ENCODE peak calls at places on chromosomes 5 and 9, in ten cellular contexts. W is uterus, U is stomach, N is SK-N-SH, T is left ventricle myocardium inferior, A is body of pancreas, O is GM23338, Z is psoas muscle, G is sigmoid colon, J is trophoblast cell. X is an unnamed sample.
A peak's percentile ranks its signal among the peaks of the same experiment; 100 is the strongest.

GRCh38 chr5:45411971-45412612 is 284.1 kb downstream of the HCN1 start:
- DNase-seq in O (no peak), Z (no peak), N (no peak), T (no peak), U (no peak), W (no peak), J (no peak), G (no peak), A (no peak), X (no peak)

GRCh38 chr5:132055808-132056609 is 4.4 kb upstream of the IL3 start:
- DNase-seq in U (peak; percentile 25), N (peak; percentile 37), O (no peak), W (peak; percentile 9), G (peak; percentile 61), A (no peak), Z (peak; percentile 50), T (peak; percentile 10), J (no peak), X (peak; percentile 70)

GRCh38 chr5:155260798-155261197 is 247.2 kb downstream of the KIF4B start:
- DNase-seq in W (no peak), A (no peak), G (no peak), O (peak; percentile 81), Z (no peak), J (no peak), N (peak; percentile 43), T (no peak), U (no peak), X (no peak)

GRCh38 chr5:65263291-65263690 is 218.4 kb downstream of the ADAMTS6 start:
- DNase-seq in A (no peak), O (no peak), Z (no peak), T (no peak), U (no peak), N (no peak), J (no peak), W (no peak), G (no peak), X (no peak)

GRCh38 chr5:59799668-59800374 is 93.7 kb downstream of the PDE4D start:
- DNase-seq in N (peak; percentile 37), U (no peak), J (peak; percentile 35), Z (no peak), W (no peak), A (no peak), T (no peak), O (peak; percentile 74), G (no peak), X (no peak)

GRCh38 chr5:78613756-78614155 is 34.8 kb downstream of the LHFPL2 start:
- DNase-seq in N (no peak), W (no peak), T (no peak), G (no peak), O (no peak), A (no peak), U (no peak), Z (no peak), J (no peak), X (no peak)

GRCh38 chr9:83544002-83544698 is 5.9 kb upstream of the FRMD3 start:
- DNase-seq in T (no peak), O (peak; percentile 88), J (peak; percentile 59), N (peak; percentile 56), U (peak; percentile 29), A (peak; percentile 26), Z (peak; percentile 58), G (no peak), W (peak; percentile 38), X (no peak)

GRCh38 chr5:168829922-168830417 is 250.8 kb upstream of the PANK3 start:
- DNase-seq in N (no peak), Z (no peak), J (no peak), T (no peak), U (no peak), O (no peak), W (no peak), A (no peak), G (no peak), X (no peak)

GRCh38 chr5:1108865-1109174 is 3.0 kb downstream of the SLC12A7 start:
- DNase-seq in A (no peak), W (no peak), U (no peak), Z (no peak), O (no peak), G (no peak), T (no peak), J (no peak), N (no peak), X (peak; percentile 75)

GRCh38 chr5:1108008-1108864 is 3.6 kb downstream of the SLC12A7 start:
- DNase-seq in Z (no peak), O (no peak), U (no peak), W (no peak), N (no peak), J (no peak), G (no peak), T (no peak), A (no peak), X (peak; percentile 67)

GRCh38 chr5:1105350-1106265 is 6.3 kb downstream of the SLC12A7 start:
- DNase-seq in T (no peak), N (no peak), Z (no peak), W (no peak), A (peak; percentile 46), U (peak; percentile 63), O (no peak), G (no peak), J (no peak), X (no peak)

GRCh38 chr5:1106385-1107166 is 5.3 kb downstream of the SLC12A7 start:
- DNase-seq in W (no peak), A (no peak), G (no peak), T (no peak), J (no peak), O (no peak), N (no peak), U (no peak), Z (no peak), X (no peak)

GRCh38 chr5:1107167-1108007 is 4.5 kb downstream of the SLC12A7 start:
- DNase-seq in Z (no peak), U (no peak), A (no peak), W (no peak), G (no peak), J (no peak), N (no peak), T (no peak), O (peak; percentile 61), X (no peak)
- H3K4me3 ChIP-seq in Z (no peak overlapping the region), U (no peak overlapping the region), A (no peak overlapping the region), W (no peak overlapping the region), G (no peak overlapping the region), J (peak overlapping the region; percentile 50), N (no peak overlapping the region), T (peak overlapping the region; percentile 93), O (no peak overlapping the region), X (no peak overlapping the region)

DNA sequence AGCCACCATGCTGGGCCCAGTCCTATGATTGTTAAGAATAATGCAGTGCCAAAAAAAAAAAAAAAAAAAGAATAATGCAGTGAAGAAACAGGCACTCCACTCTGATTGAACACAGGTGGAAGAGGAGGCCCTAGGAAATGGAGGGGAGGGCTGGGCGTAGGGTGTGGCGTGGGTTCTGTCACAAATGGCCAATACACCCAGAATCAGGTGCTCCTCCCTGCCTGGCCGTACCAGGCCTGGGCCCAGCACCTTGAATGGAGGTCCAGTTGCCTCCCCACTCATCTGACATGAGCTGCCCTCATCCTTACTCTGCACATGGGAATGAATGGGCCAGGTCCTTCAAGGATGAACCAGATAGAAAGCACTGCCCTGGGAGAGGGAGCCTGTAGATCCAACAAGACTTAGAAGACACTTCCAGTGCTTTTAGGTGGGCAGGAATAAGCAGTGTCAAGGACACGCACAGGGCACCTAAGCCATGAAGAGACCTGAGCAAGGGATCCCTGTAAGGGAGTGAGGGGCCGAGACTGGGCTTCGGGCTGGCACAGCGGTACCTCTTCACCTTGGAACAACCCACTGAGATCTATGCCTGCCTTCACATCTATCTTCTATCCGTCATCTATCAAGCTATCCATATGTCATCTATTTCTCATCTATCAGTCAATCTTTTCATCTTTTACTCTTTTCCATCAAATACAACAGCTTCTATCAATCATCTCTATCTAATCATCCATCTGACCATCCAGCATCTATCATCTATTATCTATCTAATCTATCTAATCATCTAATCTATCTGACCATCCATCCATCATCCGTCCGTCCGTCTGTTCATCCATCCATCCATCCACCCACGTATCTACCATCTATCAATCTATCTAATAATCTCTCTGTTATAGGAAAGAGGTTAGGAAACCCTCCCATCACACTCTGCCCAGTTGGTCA is 15.9 kb downstream of the NINJ1 start:
- DNase-seq in G (peak; percentile 61), T (peak; percentile 8), J (no peak), O (no peak), Z (peak; percentile 45), A (no peak), U (no peak), W (peak; percentile 11), N (no peak), X (peak; percentile 31)
- H3K4me1 ChIP-seq in G (no peaks in the 10 kb centered on the region), T (peaks cover 30% of the 10 kb centered on the region), J (no peaks in the 10 kb centered on the region), O (peaks cover 10% of the 10 kb centered on the region), Z (peaks cover 13% of the 10 kb centered on the region), A (peaks cover 16% of the 10 kb centered on the region), U (peaks cover 64% of the 10 kb centered on the region), W (peaks cover 10% of the 10 kb centered on the region), N (peaks cover 15% of the 10 kb centered on the region), X (no peaks in the 10 kb centered on the region)

GRCh38 chr9:92135576-92135975 is 20.4 kb upstream of the SPTLC1 start:
- DNase-seq in N (no peak), Z (no peak), J (no peak), O (no peak), W (no peak), A (no peak), U (no peak), G (no peak), T (no peak), X (no peak)

GRCh38 chr9:92136184-92136858 is 21.1 kb upstream of the SPTLC1 start:
- DNase-seq in N (no peak), Z (no peak), W (no peak), G (no peak), J (no peak), U (no peak), A (no peak), O (no peak), T (no peak), X (no peak)

GRCh38 chr9:92140074-92140753 is 25.0 kb upstream of the SPTLC1 start:
- DNase-seq in J (peak; percentile 76), Z (peak; percentile 88), O (peak; percentile 85), A (peak; percentile 73), T (peak; percentile 73), G (peak; percentile 91), U (peak; percentile 83), N (peak; percentile 86), W (peak; percentile 81), X (peak; percentile 93)

GRCh38 chr9:92140754-92141143 is 25.5 kb upstream of the SPTLC1 start:
- DNase-seq in A (no peak), O (no peak), U (no peak), J (no peak), W (no peak), N (peak; percentile 44), T (no peak), Z (no peak), G (peak; percentile 66), X (no peak)

DNA sequence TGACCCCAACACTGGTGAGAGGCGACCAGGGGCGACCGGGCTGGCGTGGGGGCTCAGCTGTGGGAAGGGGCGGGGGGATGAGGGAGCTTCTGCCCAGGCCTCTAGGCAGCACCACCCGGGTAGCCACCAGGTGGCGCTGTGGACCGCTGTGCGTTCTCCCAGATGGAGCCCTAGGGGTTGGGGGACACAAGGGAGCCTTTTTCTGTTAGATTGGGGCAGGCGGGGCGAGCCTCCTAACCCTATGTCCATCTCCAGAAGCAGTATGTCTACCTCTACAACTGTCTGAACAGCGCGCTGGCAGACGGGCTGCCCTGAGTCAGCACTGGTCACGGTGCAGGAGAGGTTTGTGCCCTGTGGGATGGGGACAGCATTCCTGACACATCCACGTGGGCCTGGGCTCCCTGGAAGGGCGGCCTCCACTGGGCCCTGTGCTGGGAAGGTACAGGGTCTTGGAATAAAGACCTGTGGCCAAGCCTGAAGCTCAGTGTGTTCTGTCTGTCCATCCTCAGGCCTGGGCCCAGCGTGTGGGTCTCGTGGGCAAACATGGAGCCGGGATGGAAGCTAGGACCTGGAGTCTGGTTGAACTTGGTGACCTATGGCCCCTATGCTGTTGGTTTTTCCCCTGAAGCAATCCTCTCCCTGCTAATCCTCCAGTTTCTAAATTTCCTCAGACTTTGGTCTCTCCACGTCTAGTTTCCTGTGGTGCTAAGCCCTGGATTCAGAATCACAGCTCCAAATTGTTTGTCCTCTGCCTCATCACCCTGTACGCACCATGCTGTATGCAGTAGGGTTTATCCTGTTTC is 23.1 kb upstream of the SPTLC1 start:
- DNase-seq in W (peak; percentile 72), G (peak; percentile 84), T (peak; percentile 72), Z (peak; percentile 78), N (peak; percentile 87), J (peak; percentile 39), U (peak; percentile 75), O (peak; percentile 89), A (peak; percentile 65), X (peak; percentile 92)
- H3K27ac ChIP-seq in W (no peak overlapping the region), G (no peak overlapping the region), T (no peak overlapping the region), Z (no peak overlapping the region), N (no peak overlapping the region), J (no peak overlapping the region), U (no peak overlapping the region), O (no peak overlapping the region), A (no peak overlapping the region), X (no peak overlapping the region)

GRCh38 chr5:171957591-171958251 is 48.7 kb downstream of the FBXW11 start:
- DNase-seq in J (no peak), N (no peak), W (peak; percentile 53), Z (no peak), T (no peak), G (no peak), O (no peak), A (peak; percentile 50), U (no peak), X (no peak)
- H3K4me3 ChIP-seq in J (no peak overlapping the region), N (no peak overlapping the region), W (no peak overlapping the region), Z (no peak overlapping the region), T (no peak overlapping the region), G (no peak overlapping the region), O (no peak overlapping the region), A (no peak overlapping the region), U (no peak overlapping the region), X (no peak overlapping the region)